ENCODE peak calls at places on chromosomes 2 and 18, in nine cellular contexts. I is H54, V is GM12891, W is heart left ventricle, G is suprapubic skin, J is ovary, S is A549, E is body of pancreas, U is GM12892. F is an unnamed sample.

GRCh38 chr2:128622371-128622770 is 303.7 kb upstream of the HS6ST1 start:
- DNase-seq in I (no peak), V (no peak), W (peak), G (peak), J (no peak), S (no peak), E (no peak), U (no peak), F (no peak)

GRCh38 chr2:96329416-96329815 is 4.3 kb downstream of the ITPRIPL1 start:
- DNase-seq in I (peak), V (no peak), W (no peak), G (no peak), J (no peak), S (no peak), E (no peak), U (no peak), F (no peak)

GRCh38 chr2:231300020-231300721 is 95.3 kb upstream of the B3GNT7 start:
- DNase-seq in I (no peak), V (no peak), W (no peak), G (no peak), J (no peak), S (no peak), E (peak), U (no peak), F (no peak)

GRCh38 chr18:618618-619017 is 21.8 kb downstream of the CLUL1 start:
- DNase-seq in I (no peak), V (no peak), W (no peak), G (no peak), J (no peak), S (no peak), E (no peak), U (no peak), F (no peak)

GRCh38 chr2:170118641-170119040 is 59.3 kb upstream of the MYO3B start:
- DNase-seq in I (no peak), V (no peak), W (no peak), G (no peak), J (no peak), S (no peak), E (no peak), U (no peak), F (no peak)

GRCh38 chr18:76281565-76281964 is 213.5 kb downstream of the ZNF516 start:
- DNase-seq in I (no peak), V (no peak), W (no peak), G (no peak), J (no peak), S (no peak), E (no peak), U (no peak), F (no peak)

GRCh38 chr18:55054591-55054990 is 95.3 kb upstream of the CCDC68 start:
- DNase-seq in I (no peak), V (no peak), W (no peak), G (no peak), J (no peak), S (no peak), E (no peak), U (no peak), F (no peak)

GRCh38 chr2:44996356-44996755 is 12.9 kb downstream of the SIX2 start:
- DNase-seq in I (no peak), V (no peak), W (no peak), G (no peak), J (no peak), S (no peak), E (no peak), U (no peak), F (no peak)

GRCh38 chr2:41717883-41718282 is 329.9 kb upstream of the PKDCC start:
- DNase-seq in I (no peak), V (no peak), W (no peak), G (no peak), J (no peak), S (no peak), E (no peak), U (no peak), F (no peak)

GRCh38 chr2:241218131-241219029 is 29.9 kb downstream of the ANO7 start:
- DNase-seq in I (no peak), V (peak), W (peak), G (no peak), J (peak), S (peak), E (peak), U (no peak), F (no peak)

GRCh38 chr2:120772261-120772660 is 36.6 kb downstream of the GLI2 start:
- DNase-seq in I (no peak), V (no peak), W (no peak), G (peak), J (peak), S (no peak), E (no peak), U (no peak), F (no peak)

GRCh38 chr2:236825989-236826510 is 256.4 kb downstream of the ACKR3 start:
- DNase-seq in I (no peak), V (no peak), W (no peak), G (no peak), J (no peak), S (no peak), E (no peak), U (no peak), F (no peak)

GRCh38 chr18:212780-213179 is 54.4 kb downstream of the USP14 start:
- DNase-seq in I (no peak), V (no peak), W (no peak), G (no peak), J (no peak), S (no peak), E (no peak), U (no peak), F (no peak)

GRCh38 chr18:57801379-57802165 is 1.5 kb downstream of the ATP8B1 start:
- DNase-seq in I (no peak), V (no peak), W (peak), G (no peak), J (no peak), S (no peak), E (peak), U (no peak), F (no peak)

GRCh38 chr18:57805117-57805516 is 2.0 kb upstream of the ATP8B1 start:
- DNase-seq in I (no peak), V (no peak), W (no peak), G (no peak), J (no peak), S (no peak), E (no peak), U (no peak), F (no peak)

GRCh38 chr18:57802869-57803118 is 321 bp downstream of the ATP8B1 start:
- DNase-seq in I (no peak), V (no peak), W (no peak), G (no peak), J (no peak), S (no peak), E (no peak), U (peak), F (no peak)

GRCh38 chr18:57802166-57802868 is 798 bp downstream of the ATP8B1 start:
- DNase-seq in I (no peak), V (peak), W (no peak), G (no peak), J (no peak), S (no peak), E (peak), U (no peak), F (no peak)

DNA sequence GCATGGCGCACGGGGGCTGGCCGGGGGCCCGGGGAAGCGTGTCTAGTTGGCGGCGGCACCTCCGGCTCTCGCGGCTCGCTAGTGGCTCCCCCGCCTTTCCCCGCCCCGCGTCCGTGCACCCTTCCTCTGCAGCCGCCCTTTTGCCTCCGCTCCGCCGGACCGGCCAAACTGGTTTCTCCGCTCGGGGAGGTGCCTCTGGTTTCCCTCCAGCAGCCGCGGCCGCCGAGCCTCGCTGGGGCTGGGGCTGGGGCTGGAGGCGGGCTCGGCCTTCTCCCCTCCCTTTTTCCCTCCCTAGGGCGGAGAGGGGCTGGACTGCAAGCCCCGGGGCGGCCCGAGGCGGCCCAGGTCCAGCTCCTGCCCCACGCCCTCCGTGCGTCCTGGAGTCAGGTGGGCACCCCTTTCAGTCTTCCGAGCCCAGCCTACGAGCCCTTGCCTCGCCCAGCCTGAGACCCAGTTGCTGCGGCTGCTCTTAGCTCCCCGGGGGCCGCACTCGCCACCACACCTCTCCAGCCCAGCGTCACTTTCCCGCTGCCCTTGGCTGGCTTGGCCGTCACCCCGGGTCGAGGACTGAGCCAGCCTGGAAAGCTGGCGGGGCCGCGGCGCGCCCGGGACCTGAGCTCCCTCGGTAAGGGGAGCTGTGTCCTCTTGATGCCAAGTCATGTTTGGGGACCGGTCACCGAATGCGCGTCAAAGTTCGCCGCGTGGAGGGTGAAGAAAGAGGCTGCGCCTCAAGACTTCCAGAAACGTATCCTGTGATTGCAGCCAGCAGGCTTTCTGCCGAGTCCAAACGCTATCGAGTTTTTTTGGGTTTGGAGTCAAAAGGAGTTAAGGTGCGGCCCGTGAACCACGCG is at the start of gene ATP8B1:
- DNase-seq in I (no peak), V (peak), W (peak), G (peak), J (peak), S (peak), E (peak), U (peak), F (no peak)
- TF ChIP-seq POLR2A in I (peak), V (no peak), W (peak), G (peak), J (peak), S (peak), E (peak), U (no peak), F (no peak)

GRCh38 chr2:215301994-215302393 is 9.9 kb upstream of the ATIC start:
- DNase-seq in I (no peak), V (no peak), W (no peak), G (no peak), J (no peak), S (no peak), E (no peak), U (no peak), F (no peak)

GRCh38 chr2:215293879-215294278 is 18.0 kb upstream of the ATIC start:
- DNase-seq in I (no peak), V (no peak), W (no peak), G (no peak), J (no peak), S (no peak), E (no peak), U (no peak), F (no peak)

GRCh38 chr2:215299337-215299859 is 12.5 kb upstream of the ATIC start:
- DNase-seq in I (no peak), V (no peak), W (no peak), G (no peak), J (no peak), S (no peak), E (no peak), U (no peak), F (no peak)
- TF ChIP-seq POLR2A in I (no peak), V (no peak), W (no peak), G (no peak), J (no peak), S (no peak), E (no peak), U (no peak), F (no peak)

DNA sequence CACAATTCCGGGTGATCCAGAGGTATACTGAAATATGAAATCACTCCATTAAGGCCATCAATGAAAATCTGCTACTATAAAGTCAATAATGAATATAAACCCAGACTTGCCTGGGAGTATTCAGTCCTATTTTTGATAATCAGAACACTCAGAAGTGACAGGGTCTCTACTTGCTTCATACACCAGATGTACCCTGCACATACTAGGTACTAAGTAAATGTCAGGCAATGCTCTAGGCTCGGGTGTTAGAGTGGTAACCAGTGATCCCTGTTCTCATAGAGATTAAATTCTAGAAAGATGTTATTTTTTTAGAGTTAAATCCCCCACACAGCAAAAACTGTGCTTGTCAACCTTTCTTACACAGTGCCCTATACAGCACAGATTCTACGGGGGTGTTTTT is 12.3 kb downstream of the STAT1 start:
- DNase-seq in I (no peak), V (no peak), W (no peak), G (no peak), J (no peak), S (no peak), E (no peak), U (no peak), F (no peak)
- TF ChIP-seq POLR2A in I (no peak), V (peak), W (no peak), G (no peak), J (no peak), S (no peak), E (no peak), U (peak), F (no peak)

GRCh38 chr2:85949280-85949679 is 60.5 kb upstream of the ST3GAL5 start:
- DNase-seq in I (no peak), V (no peak), W (peak), G (no peak), J (no peak), S (no peak), E (peak), U (no peak), F (peak)
- TF ChIP-seq POLR2A in I (no peak), V (no peak), W (no peak), G (no peak), J (no peak), S (no peak), E (peak), U (no peak), F (no peak)

GRCh38 chr2:36544638-36545338 is 53.2 kb downstream of the FEZ2 start:
- DNase-seq in I (no peak), V (no peak), W (no peak), G (no peak), J (no peak), S (no peak), E (no peak), U (no peak), F (no peak)
- TF ChIP-seq POLR2A in I (no peak), V (no peak), W (no peak), G (no peak), J (no peak), S (no peak), E (no peak), U (no peak), F (no peak)

DNA sequence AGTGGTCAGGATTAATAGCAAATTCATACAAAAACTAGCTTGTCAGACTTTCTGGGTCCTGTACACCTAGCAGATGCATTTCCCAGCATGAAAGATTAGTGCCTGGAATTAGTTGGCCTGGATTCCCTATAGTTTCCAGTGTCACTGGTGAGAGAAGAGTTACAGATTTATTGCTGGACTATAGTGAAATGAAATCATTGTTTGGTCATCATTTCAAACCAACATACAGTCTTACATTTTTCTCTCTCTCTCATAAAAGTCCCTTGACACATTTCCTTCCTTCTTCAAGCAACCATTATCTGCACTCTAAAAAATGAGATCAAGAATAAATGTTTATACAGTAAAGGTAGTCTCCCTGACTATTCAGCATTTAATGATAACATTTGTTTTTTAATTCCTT is 144.5 kb downstream of the MREG start:
- DNase-seq in I (no peak), V (no peak), W (no peak), G (no peak), J (no peak), S (no peak), E (no peak), U (no peak), F (no peak)
- TF ChIP-seq POLR2A in I (no peak), V (no peak), W (no peak), G (no peak), J (no peak), S (no peak), E (no peak), U (no peak), F (no peak)

GRCh38 chr2:109028738-109029443 is 39.9 kb upstream of the EDAR start:
- DNase-seq in I (no peak), V (no peak), W (no peak), G (no peak), J (no peak), S (no peak), E (no peak), U (no peak), F (no peak)
- TF ChIP-seq POLR2A in I (no peak), V (no peak), W (no peak), G (no peak), J (no peak), S (no peak), E (no peak), U (no peak), F (no peak)

F was measured in tibial nerve.